ENCODE peak calls at places on chromosome X, in ten cellular contexts. J, X, O, F, W, L, I, Y, R and S are unnamed samples.

GRCh38 chrX:38768079-38768478 is 33.2 kb upstream of the MID1IP1 start:
- DNase-seq in X (no peak), F (no peak), R (no peak), W (no peak), L (peak), I (peak), J (no peak), O (peak), Y (no peak), S (peak)

GRCh38 chrX:138939038-138939437 is 227.5 kb upstream of the FGF13 start:
- DNase-seq in J (no peak), X (no peak), W (no peak), R (no peak), I (no peak), L (no peak), Y (no peak), F (no peak), O (no peak), S (no peak)

GRCh38 chrX:139725720-139726119 is 17.8 kb upstream of the MCF2 start:
- DNase-seq in X (no peak), Y (no peak), I (no peak), L (no peak), J (no peak), R (no peak), O (no peak), F (no peak), W (no peak), S (peak)

GRCh38 chrX:154046262-154046771 is 26.6 kb upstream of the IRAK1 start:
- DNase-seq in J (no peak), L (no peak), Y (no peak), O (peak), W (no peak), R (no peak), F (no peak), I (peak), X (no peak), S (no peak)

GRCh38 chrX:45889471-45889870 is 655.8 kb downstream of the ZNF674 start:
- DNase-seq in L (no peak), W (no peak), I (no peak), F (no peak), J (no peak), X (no peak), O (no peak), Y (no peak), R (no peak), S (no peak)

GRCh38 chrX:1679238-1679637 is 64.4 kb downstream of the ASMT start:
- DNase-seq in X (no peak), F (no peak), J (no peak), O (no peak), R (no peak), I (no peak), Y (peak), L (no peak), W (no peak), S (no peak)

GRCh38 chrX:119706616-119707015 is 13.6 kb upstream of the SEPTIN6 start:
- DNase-seq in I (no peak), J (no peak), L (no peak), R (no peak), W (no peak), F (no peak), Y (no peak), O (no peak), X (no peak), S (no peak)

GRCh38 chrX:20968996-20969395 is 405.2 kb upstream of the CNKSR2 start:
- DNase-seq in R (no peak), Y (no peak), O (no peak), L (no peak), X (no peak), I (no peak), F (no peak), W (no peak), J (no peak), S (no peak)

GRCh38 chrX:131746491-131746968 is 202.7 kb downstream of the OR13H1 start:
- DNase-seq in W (no peak), I (no peak), Y (no peak), J (no peak), R (peak), O (no peak), F (peak), X (peak), L (peak), S (no peak)

GRCh38 chrX:24574743-24575142 is 72.4 kb downstream of the PCYT1B start:
- DNase-seq in F (no peak), R (no peak), Y (no peak), X (no peak), J (no peak), L (no peak), O (no peak), W (no peak), I (no peak), S (no peak)

GRCh38 chrX:8748855-8749254 is 16.9 kb upstream of the ANOS1 start:
- DNase-seq in F (no peak), Y (peak), J (peak), I (peak), X (no peak), L (peak), O (peak), R (no peak), W (no peak), S (peak)

GRCh38 chrX:12946838-12947544 is 27.9 kb upstream of the TMSB4X start:
- DNase-seq in W (peak), J (peak), F (no peak), Y (peak), L (peak), O (peak), I (peak), R (peak), X (peak), S (peak)

GRCh38 chrX:43064096-43064495 is 286.1 kb upstream of the PPP1R2C start:
- DNase-seq in Y (no peak), I (no peak), R (no peak), W (no peak), X (no peak), L (no peak), J (no peak), F (no peak), O (no peak), S (no peak)

GRCh38 chrX:100745806-100746537 is 14.1 kb upstream of the SYTL4 start:
- DNase-seq in Y (no peak), J (no peak), F (no peak), O (peak), L (no peak), X (no peak), W (no peak), R (peak), I (peak), S (no peak)

GRCh38 chrX:8042304-8042703 is 115.1 kb upstream of the PNPLA4 start:
- DNase-seq in L (no peak), O (no peak), R (no peak), W (no peak), Y (peak), F (no peak), J (no peak), X (no peak), I (no peak), S (no peak)

GRCh38 chrX:49209434-49210251 is 9.7 kb upstream of the SYP start:
- DNase-seq in R (no peak), Y (peak), W (no peak), X (no peak), L (no peak), F (no peak), O (no peak), I (no peak), J (no peak), S (no peak)

GRCh38 chrX:129654652-129655546 is at the start of gene APLN:
- DNase-seq in R (no peak), Y (peak), O (peak), J (peak), X (no peak), L (no peak), F (no peak), I (peak), W (no peak), S (peak)

GRCh38 chrX:81120936-81121351 is 80.8 kb downstream of the HMGN5 start:
- DNase-seq in L (peak), W (peak), Y (peak), X (no peak), O (peak), R (peak), I (peak), F (no peak), J (peak), S (peak)

GRCh38 chrX:150913511-150913910 is 15.0 kb upstream of the CD99L2 start:
- DNase-seq in X (no peak), Y (no peak), R (no peak), L (no peak), I (no peak), O (peak), F (no peak), W (no peak), J (no peak), S (no peak)

GRCh38 chrX:19981987-19982386 is 8.9 kb downstream of the BCLAF3 start:
- DNase-seq in F (no peak), Y (no peak), L (no peak), I (no peak), O (no peak), J (no peak), X (no peak), R (no peak), W (no peak), S (no peak)

GRCh38 chrX:40245411-40246140 is 147.8 kb upstream of the BCOR start:
- DNase-seq in W (no peak), I (peak), L (no peak), X (no peak), F (no peak), Y (no peak), J (no peak), R (no peak), O (peak), S (no peak)

GRCh38 chrX:38175140-38175539 is 45.5 kb downstream of the SRPX start:
- DNase-seq in O (no peak), W (no peak), F (no peak), X (no peak), R (peak), J (peak), L (peak), Y (peak), I (peak), S (peak)

GRCh38 chrX:103565752-103566151 is 19.6 kb upstream of the TCEAL4 start:
- DNase-seq in X (no peak), L (no peak), J (no peak), R (no peak), I (no peak), O (peak), F (no peak), Y (no peak), W (no peak), S (no peak)

GRCh38 chrX:102723456-102723855 is 2.9 kb downstream of the GPRASP3 start:
- DNase-seq in L (no peak), X (no peak), R (no peak), F (no peak), O (no peak), J (no peak), I (no peak), W (no peak), Y (peak), S (no peak)

GRCh38 chrX:10190367-10190766 is 33.6 kb downstream of the CLCN4 start:
- DNase-seq in J (peak), L (peak), W (no peak), R (peak), I (peak), Y (peak), F (no peak), X (no peak), O (peak), S (peak)

GRCh38 chrX:133660356-133660755 is 245.1 kb upstream of the GPC4 start:
- DNase-seq in F (no peak), W (no peak), X (no peak), L (no peak), J (no peak), O (peak), Y (no peak), R (no peak), I (no peak), S (no peak)

GRCh38 chrX:10467793-10468192 is 152.6 kb downstream of the MID1 start:
- DNase-seq in X (no peak), L (no peak), Y (no peak), O (peak), W (no peak), J (no peak), F (no peak), R (no peak), I (no peak), S (no peak)

GRCh38 chrX:130083656-130084382 is 26.5 kb downstream of the ELF4 start:
- DNase-seq in O (no peak), X (no peak), I (no peak), F (peak), R (no peak), Y (no peak), J (no peak), L (no peak), W (no peak), S (peak)

GRCh38 chrX:75155830-75156525 is at the start of gene ABCB7:
- DNase-seq in X (peak), W (peak), J (peak), I (peak), L (peak), O (peak), Y (peak), R (peak), F (peak), S (peak)

GRCh38 chrX:153494541-153495361 is at the start of gene BGN:
- DNase-seq in Y (peak), W (no peak), R (no peak), L (no peak), X (peak), J (peak), F (no peak), I (peak), O (peak), S (no peak)

GRCh38 chrX:65668362-65669310 is 1.2 kb downstream of the MSN start:
- DNase-seq in L (no peak), X (peak), W (peak), R (peak), Y (peak), I (peak), J (peak), O (peak), F (peak), S (peak)

GRCh38 chrX:93422693-93423092 is 250.7 kb downstream of the NAP1L3 start:
- DNase-seq in J (peak), F (no peak), L (peak), W (no peak), I (no peak), X (no peak), R (no peak), O (peak), Y (peak), S (peak)

GRCh38 chrX:79415056-79415455 is 47.9 kb upstream of the ITM2A start:
- DNase-seq in L (no peak), Y (no peak), X (no peak), R (no peak), O (no peak), J (no peak), F (no peak), I (no peak), W (no peak), S (no peak)

GRCh38 chrX:134546187-134546586 is 86.2 kb downstream of the HPRT1 start:
- DNase-seq in I (no peak), R (no peak), O (no peak), F (no peak), Y (peak), X (no peak), L (no peak), J (no peak), W (no peak), S (no peak)

DNA sequence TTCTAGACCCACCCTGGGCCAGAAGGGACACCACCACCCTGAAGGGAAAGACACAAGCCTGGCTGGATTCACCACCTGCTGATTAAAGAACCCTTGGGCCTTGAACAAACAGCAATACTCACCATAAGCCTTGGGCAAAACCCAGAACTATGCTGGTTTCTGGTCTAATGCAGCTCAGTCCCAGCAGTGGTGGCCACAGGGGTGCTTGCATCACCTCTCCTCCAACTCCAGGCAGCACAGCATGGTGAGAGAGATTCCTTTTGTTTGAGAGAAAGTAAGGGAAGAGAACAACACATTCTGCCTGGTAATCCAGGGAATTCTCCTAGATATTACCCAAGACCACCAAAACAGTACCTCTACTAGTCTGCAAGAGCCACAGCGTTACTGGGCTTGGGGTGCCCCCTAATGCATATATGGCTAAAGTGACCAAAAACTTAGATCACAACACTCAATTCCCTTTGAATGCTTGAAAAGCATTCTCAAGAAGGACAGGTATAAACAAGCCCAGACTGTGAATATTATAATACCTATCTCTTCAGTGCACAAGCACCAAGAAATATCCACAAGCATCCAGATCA is 25.7 kb downstream of the RNF128 start:
- DNase-seq in I (no peak), Y (peak), X (no peak), J (no peak), L (no peak), F (no peak), O (peak), R (no peak), W (no peak), S (no peak)
- TF ChIP-seq CTCF in I (no peak), Y (peak), X (no peak), J (peak), L (no peak), F (no peak), O (no peak), R (no peak), W (no peak), S (no peak)

DNA sequence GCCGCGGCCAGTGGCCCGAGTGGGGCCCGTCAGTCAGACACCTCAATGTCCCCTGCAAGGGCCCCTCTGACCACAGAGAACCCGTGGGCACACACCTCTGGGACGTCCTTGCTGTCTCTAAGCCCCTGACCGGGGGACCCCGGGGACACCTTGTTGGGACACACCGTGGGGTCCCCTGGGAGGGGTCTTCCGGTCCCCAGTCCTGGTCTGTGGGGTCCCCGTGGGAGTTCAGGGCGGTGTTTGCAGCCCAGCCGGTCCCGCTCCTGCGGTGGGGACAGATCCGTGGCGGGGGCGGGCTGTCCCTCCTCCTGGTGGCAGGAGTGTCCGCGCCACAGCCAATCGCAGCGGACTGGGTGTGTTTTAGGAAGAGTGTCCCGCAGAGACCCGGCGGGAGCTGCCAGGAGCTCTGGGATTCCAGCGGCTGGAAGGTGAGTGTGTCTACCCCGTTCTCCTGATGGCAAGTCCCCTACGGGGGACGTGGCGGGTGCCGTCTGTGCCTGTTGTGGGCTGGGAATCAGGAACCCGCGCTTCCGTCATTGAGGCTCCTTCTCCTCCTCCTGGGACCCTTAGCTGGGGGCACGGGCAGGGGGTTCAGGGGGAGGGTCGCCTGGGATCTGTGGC is 5.1 kb upstream of the PLCXD1 start:
- DNase-seq in R (peak), W (no peak), F (peak), Y (peak), X (peak), O (peak), I (no peak), L (peak), J (peak), S (peak)
- TF ChIP-seq CTCF in R (peak), W (no peak), F (no peak), Y (no peak), X (peak), O (no peak), I (no peak), L (no peak), J (no peak), S (no peak)

GRCh38 chrX:114717921-114718320 is 134.0 kb downstream of the HTR2C start:
- DNase-seq in J (peak), I (no peak), F (no peak), Y (peak), L (no peak), R (no peak), W (no peak), O (no peak), X (no peak), S (no peak)
- TF ChIP-seq CTCF in J (peak), I (no peak), F (no peak), Y (peak), L (peak), R (no peak), W (no peak), O (no peak), X (no peak), S (peak)

DNA sequence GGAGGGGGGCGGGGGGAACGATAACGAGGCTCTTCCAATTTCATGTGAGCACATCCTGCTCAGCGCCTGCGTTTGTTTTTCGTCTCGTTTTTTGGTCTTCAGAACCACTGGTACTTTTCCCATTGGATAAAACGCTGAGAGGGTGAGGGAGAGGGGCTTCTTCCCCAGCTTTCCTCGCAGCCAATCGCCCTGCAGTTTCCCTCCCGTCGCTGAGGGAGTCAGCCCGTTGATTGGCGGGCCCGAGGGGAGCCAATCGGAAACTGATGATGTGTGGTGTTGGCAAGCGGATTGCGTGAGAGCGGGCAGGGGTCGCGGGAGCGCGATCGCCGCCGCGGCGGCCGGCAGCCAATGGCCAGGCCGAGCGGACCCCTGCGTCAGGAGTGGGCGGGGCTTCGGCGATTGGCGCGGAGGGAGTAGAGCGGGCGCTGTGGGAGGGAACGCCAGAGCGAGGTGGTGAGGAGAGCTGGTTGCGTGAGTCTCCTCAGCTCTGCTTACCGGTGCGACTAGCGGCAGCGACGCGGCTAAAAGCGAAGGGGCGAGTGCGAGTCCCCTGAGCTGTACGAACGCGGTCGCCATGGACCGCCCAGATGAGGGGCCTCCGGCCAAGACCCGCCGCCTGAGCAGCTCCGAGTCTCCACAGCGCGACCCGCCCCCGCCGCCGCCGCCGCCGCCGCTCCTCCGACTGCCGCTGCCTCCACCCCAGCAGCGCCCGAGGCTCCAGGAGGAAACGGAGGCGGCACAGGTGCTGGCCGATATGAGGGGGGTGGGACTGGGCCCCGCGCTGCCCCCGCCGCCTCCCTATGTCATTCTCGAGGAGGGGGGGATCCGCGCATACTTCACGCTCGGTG is at the start of gene TSPYL2:
- DNase-seq in R (peak), Y (peak), W (peak), J (peak), F (peak), L (peak), X (peak), O (peak), I (peak), S (peak)
- TF ChIP-seq CTCF in R (no peak), Y (no peak), W (no peak), J (no peak), F (no peak), L (no peak), X (no peak), O (no peak), I (no peak), S (no peak)

GRCh38 chrX:149871940-149872339 is 9.0 kb upstream of the MAGEA8 start:
- DNase-seq in L (peak), I (peak), R (peak), F (peak), W (peak), X (no peak), Y (peak), J (peak), O (no peak), S (peak)
- TF ChIP-seq CTCF in L (peak), I (peak), R (no peak), F (no peak), W (no peak), X (no peak), Y (peak), J (peak), O (no peak), S (no peak)

GRCh38 chrX:23557070-23557469 is 110.2 kb upstream of the PRDX4 start:
- DNase-seq in F (no peak), L (no peak), Y (no peak), I (no peak), W (no peak), O (peak), R (no peak), J (no peak), X (no peak), S (no peak)

GRCh38 chrX:23554304-23554703 is 113.0 kb upstream of the PRDX4 start:
- DNase-seq in W (no peak), O (peak), Y (peak), X (no peak), L (peak), I (peak), F (no peak), R (no peak), J (no peak), S (peak)

GRCh38 chrX:23559975-23560374 is 107.3 kb upstream of the PRDX4 start:
- DNase-seq in F (no peak), W (no peak), Y (peak), L (no peak), R (no peak), O (no peak), J (no peak), I (no peak), X (no peak), S (no peak)
- TF ChIP-seq CTCF in F (no peak), W (no peak), Y (peak), L (no peak), R (no peak), O (no peak), J (no peak), I (no peak), X (no peak), S (no peak)